ENCODE peak calls at places on chromosomes 12 and 14, in four cellular contexts. K is stimulated activated CD4-positive, alpha-beta T cell treated with anti-CD3 and anti-CD28 coated beads, Interleukin-15, amount 100 ng/mL, for 24 hours; T is effector memory CD4-positive, alpha-beta T cell; B is GM23338. J is an unnamed sample.

GRCh38 chr14:73786632-73786941 is 65.0 kb upstream of the PTGR2 start:
- DNase-seq in K (no peak), T (peak), B (peak), J (no peak)

GRCh38 chr14:90971687-90972086 is 88.8 kb downstream of the RPS6KA5 start:
- DNase-seq in K (no peak), B (no peak), T (no peak), J (no peak)

GRCh38 chr12:9699898-9700605 is 30.5 kb downstream of the CLEC2D start:
- DNase-seq in B (no peak), T (no peak), K (no peak), J (no peak)

GRCh38 chr14:73209943-73210342 is 27.4 kb upstream of the PAPLN start:
- DNase-seq in B (no peak), K (no peak), T (no peak), J (no peak)

GRCh38 chr14:75981426-75981825 is 369 bp downstream of the TGFB3 start:
- DNase-seq in K (peak), B (peak), T (no peak), J (no peak)

GRCh38 chr12:108699955-108700563 is 31.3 kb downstream of the CORO1C start:
- DNase-seq in B (no peak), T (no peak), K (no peak), J (no peak)

GRCh38 chr14:100548939-100549338 is 38.3 kb downstream of the BEGAIN start:
- DNase-seq in T (no peak), K (no peak), B (no peak), J (no peak)

GRCh38 chr12:75120202-75120774 is 89.4 kb downstream of the KCNC2 start:
- DNase-seq in T (no peak), B (no peak), K (no peak), J (no peak)

GRCh38 chr12:6827982-6828670 is at the start of gene P3H3:
- DNase-seq in T (no peak), K (peak), B (peak), J (no peak)

GRCh38 chr12:121805800-121806555 is 2.2 kb downstream of the SETD1B start:
- DNase-seq in T (no peak), B (no peak), K (peak), J (no peak)

GRCh38 chr14:32576088-32576795 is 247.1 kb downstream of the AKAP6 start:
- DNase-seq in B (peak), K (peak), T (peak), J (no peak)

GRCh38 chr12:114770323-114770722 is 86.3 kb upstream of the TBX3 start:
- DNase-seq in T (no peak), K (no peak), B (no peak), J (no peak)

GRCh38 chr12:117228239-117228638 is 38.0 kb upstream of the FBXO21 start:
- DNase-seq in T (no peak), B (no peak), K (no peak), J (no peak)

GRCh38 chr14:94237983-94238382 is 55.1 kb downstream of the SERPINA10 start:
- DNase-seq in K (peak), B (no peak), T (no peak), J (no peak)

GRCh38 chr12:46908236-46908935 is 82.6 kb upstream of the SLC38A4 start:
- DNase-seq in T (no peak), K (no peak), B (no peak), J (no peak)

GRCh38 chr12:124995200-124995961 is 1.9 kb downstream of the BRI3BP start:
- DNase-seq in T (no peak), B (peak), K (no peak), J (no peak)

GRCh38 chr14:105281354-105282097 is 19.3 kb downstream of the BRF1 start:
- DNase-seq in K (peak), B (peak), T (no peak), J (no peak)

GRCh38 chr12:12791756-12792346 is 6.4 kb downstream of the APOLD1 start:
- DNase-seq in T (no peak), K (no peak), B (peak), J (no peak)

GRCh38 chr12:64098709-64099354 is 123.3 kb downstream of the KICS2 start:
- DNase-seq in K (no peak), T (no peak), B (no peak), J (no peak)

GRCh38 chr12:98198261-98198982 is 317.0 kb upstream of the TMPO start:
- DNase-seq in B (peak), T (no peak), K (no peak), J (no peak)

GRCh38 chr14:89237923-89238529 is 179.0 kb downstream of the FOXN3 start:
- DNase-seq in B (peak), K (no peak), T (no peak), J (no peak)

GRCh38 chr12:112182499-112182898 is 57.1 kb downstream of the TRAFD1 start:
- DNase-seq in T (no peak), K (no peak), B (no peak), J (no peak)

GRCh38 chr12:109057376-109057775 is 5.0 kb downstream of the USP30 start:
- DNase-seq in K (no peak), T (no peak), B (no peak), J (no peak)

GRCh38 chr12:68560823-68561422 is 49.8 kb upstream of the RAP1B start:
- DNase-seq in T (no peak), K (no peak), B (no peak), J (no peak)

GRCh38 chr14:54252072-54252730 is 144.6 kb upstream of the CDKN3 start:
- DNase-seq in T (no peak), B (no peak), K (no peak), J (no peak)